ENCODE peak calls at places on chromosomes 6 and 20, in five cellular contexts. One of them, this sample, is unnamed.

GRCh38 chr6:113642714-113643442 is 214.3 kb upstream of the MARCKS start:
- DNase-seq in foreskin keratinocyte: peak
- DNase-seq in neural crest cell: no peak
- DNase-seq in adrenal gland: no peak
- DNase-seq in coronary artery: no peak
- DNase-seq in this sample: no peak

GRCh38 chr20:45867811-45868176 is 10.4 kb downstream of the ZSWIM3 start:
- DNase-seq in foreskin keratinocyte: peak
- DNase-seq in neural crest cell: no peak
- DNase-seq in adrenal gland: no peak
- DNase-seq in coronary artery: no peak
- DNase-seq in this sample: no peak

GRCh38 chr6:74745670-74746069 is 460.2 kb downstream of the COL12A1 start:
- DNase-seq in foreskin keratinocyte: no peak
- DNase-seq in neural crest cell: no peak
- DNase-seq in adrenal gland: no peak
- DNase-seq in coronary artery: no peak
- DNase-seq in this sample: no peak

GRCh38 chr6:137811121-137811911 is 55.7 kb upstream of the TNFAIP3 start:
- DNase-seq in foreskin keratinocyte: peak
- DNase-seq in neural crest cell: no peak
- DNase-seq in adrenal gland: peak
- DNase-seq in coronary artery: no peak
- DNase-seq in this sample: peak

GRCh38 chr20:1894951-1895673 is at the start of gene SIRPA:
- DNase-seq in foreskin keratinocyte: peak
- DNase-seq in neural crest cell: peak
- DNase-seq in adrenal gland: peak
- DNase-seq in coronary artery: peak
- DNase-seq in this sample: no peak

GRCh38 chr20:61525781-61526431 is 273.8 kb downstream of the CDH4 start:
- DNase-seq in foreskin keratinocyte: no peak
- DNase-seq in neural crest cell: no peak
- DNase-seq in adrenal gland: no peak
- DNase-seq in coronary artery: no peak
- DNase-seq in this sample: no peak

GRCh38 chr6:40295251-40295949 is 291.8 kb downstream of the LRFN2 start:
- DNase-seq in foreskin keratinocyte: no peak
- DNase-seq in neural crest cell: no peak
- DNase-seq in adrenal gland: no peak
- DNase-seq in coronary artery: no peak
- DNase-seq in this sample: no peak

GRCh38 chr20:4383966-4384365 is 337.7 kb upstream of the PRND start:
- DNase-seq in foreskin keratinocyte: peak
- DNase-seq in neural crest cell: no peak
- DNase-seq in adrenal gland: no peak
- DNase-seq in coronary artery: no peak
- DNase-seq in this sample: no peak

GRCh38 chr6:33183071-33183683 is 9.1 kb downstream of the COL11A2 start:
- DNase-seq in foreskin keratinocyte: no peak
- DNase-seq in neural crest cell: no peak
- DNase-seq in adrenal gland: no peak
- DNase-seq in coronary artery: no peak
- DNase-seq in this sample: no peak

GRCh38 chr6:21751608-21752007 is 158.1 kb downstream of the SOX4 start:
- DNase-seq in foreskin keratinocyte: no peak
- DNase-seq in neural crest cell: no peak
- DNase-seq in adrenal gland: no peak
- DNase-seq in coronary artery: no peak
- DNase-seq in this sample: no peak

GRCh38 chr6:119894801-119895200 is 545.2 kb upstream of the MAN1A1 start:
- DNase-seq in foreskin keratinocyte: no peak
- DNase-seq in neural crest cell: no peak
- DNase-seq in adrenal gland: no peak
- DNase-seq in coronary artery: no peak
- DNase-seq in this sample: no peak

GRCh38 chr20:38242848-38243449 is 17.6 kb downstream of the KIAA1755 start:
- DNase-seq in foreskin keratinocyte: no peak
- DNase-seq in neural crest cell: peak
- DNase-seq in adrenal gland: no peak
- DNase-seq in coronary artery: no peak
- DNase-seq in this sample: no peak

GRCh38 chr20:1712634-1713625 is 55.4 kb upstream of the SIRPG start:
- DNase-seq in foreskin keratinocyte: peak
- DNase-seq in neural crest cell: no peak
- DNase-seq in adrenal gland: no peak
- DNase-seq in coronary artery: no peak
- DNase-seq in this sample: no peak

GRCh38 chr6:169963581-169964297 is 212.3 kb downstream of the ERMARD start:
- DNase-seq in foreskin keratinocyte: no peak
- DNase-seq in neural crest cell: no peak
- DNase-seq in adrenal gland: no peak
- DNase-seq in coronary artery: peak
- DNase-seq in this sample: peak

GRCh38 chr6:106287215-106287614 is 38.3 kb downstream of the ATG5 start:
- DNase-seq in foreskin keratinocyte: peak
- DNase-seq in neural crest cell: no peak
- DNase-seq in adrenal gland: no peak
- DNase-seq in coronary artery: no peak
- DNase-seq in this sample: no peak

GRCh38 chr6:18070486-18070885 is 52.0 kb downstream of the NHLRC1 start:
- DNase-seq in foreskin keratinocyte: no peak
- DNase-seq in neural crest cell: no peak
- DNase-seq in adrenal gland: no peak
- DNase-seq in coronary artery: no peak
- DNase-seq in this sample: no peak

GRCh38 chr6:14673201-14673600 is 555.6 kb downstream of the CD83 start:
- DNase-seq in foreskin keratinocyte: peak
- DNase-seq in neural crest cell: no peak
- DNase-seq in adrenal gland: no peak
- DNase-seq in coronary artery: no peak
- DNase-seq in this sample: no peak

GRCh38 chr6:163750436-163751031 is 336.0 kb downstream of the QKI start:
- DNase-seq in foreskin keratinocyte: peak
- DNase-seq in neural crest cell: no peak
- DNase-seq in adrenal gland: no peak
- DNase-seq in coronary artery: no peak
- DNase-seq in this sample: no peak

GRCh38 chr6:40727272-40727671 is 140.1 kb upstream of the LRFN2 start:
- DNase-seq in foreskin keratinocyte: no peak
- DNase-seq in neural crest cell: no peak
- DNase-seq in adrenal gland: no peak
- DNase-seq in coronary artery: no peak
- DNase-seq in this sample: no peak

GRCh38 chr20:33339515-33340058 is 56.6 kb downstream of the BPIFB1 start:
- DNase-seq in foreskin keratinocyte: no peak
- DNase-seq in neural crest cell: peak
- DNase-seq in adrenal gland: no peak
- DNase-seq in coronary artery: no peak
- DNase-seq in this sample: no peak

GRCh38 chr6:15254074-15254975 is 8.5 kb downstream of the JARID2 start:
- DNase-seq in foreskin keratinocyte: peak
- DNase-seq in neural crest cell: no peak
- DNase-seq in adrenal gland: no peak
- DNase-seq in coronary artery: no peak
- DNase-seq in this sample: no peak

GRCh38 chr6:156183678-156184077 is 593.5 kb upstream of the ARID1B start:
- DNase-seq in foreskin keratinocyte: peak
- DNase-seq in neural crest cell: no peak
- DNase-seq in adrenal gland: no peak
- DNase-seq in coronary artery: no peak
- DNase-seq in this sample: no peak

GRCh38 chr6:170040906-170041305 is 250.0 kb downstream of the DLL1 start:
- DNase-seq in foreskin keratinocyte: no peak
- DNase-seq in neural crest cell: no peak
- DNase-seq in adrenal gland: no peak
- DNase-seq in coronary artery: no peak
- DNase-seq in this sample: no peak

GRCh38 chr6:36752187-36752885 is 54.7 kb downstream of the RAB44 start:
- DNase-seq in foreskin keratinocyte: no peak
- DNase-seq in neural crest cell: no peak
- DNase-seq in adrenal gland: no peak
- DNase-seq in coronary artery: no peak
- DNase-seq in this sample: no peak

DNA sequence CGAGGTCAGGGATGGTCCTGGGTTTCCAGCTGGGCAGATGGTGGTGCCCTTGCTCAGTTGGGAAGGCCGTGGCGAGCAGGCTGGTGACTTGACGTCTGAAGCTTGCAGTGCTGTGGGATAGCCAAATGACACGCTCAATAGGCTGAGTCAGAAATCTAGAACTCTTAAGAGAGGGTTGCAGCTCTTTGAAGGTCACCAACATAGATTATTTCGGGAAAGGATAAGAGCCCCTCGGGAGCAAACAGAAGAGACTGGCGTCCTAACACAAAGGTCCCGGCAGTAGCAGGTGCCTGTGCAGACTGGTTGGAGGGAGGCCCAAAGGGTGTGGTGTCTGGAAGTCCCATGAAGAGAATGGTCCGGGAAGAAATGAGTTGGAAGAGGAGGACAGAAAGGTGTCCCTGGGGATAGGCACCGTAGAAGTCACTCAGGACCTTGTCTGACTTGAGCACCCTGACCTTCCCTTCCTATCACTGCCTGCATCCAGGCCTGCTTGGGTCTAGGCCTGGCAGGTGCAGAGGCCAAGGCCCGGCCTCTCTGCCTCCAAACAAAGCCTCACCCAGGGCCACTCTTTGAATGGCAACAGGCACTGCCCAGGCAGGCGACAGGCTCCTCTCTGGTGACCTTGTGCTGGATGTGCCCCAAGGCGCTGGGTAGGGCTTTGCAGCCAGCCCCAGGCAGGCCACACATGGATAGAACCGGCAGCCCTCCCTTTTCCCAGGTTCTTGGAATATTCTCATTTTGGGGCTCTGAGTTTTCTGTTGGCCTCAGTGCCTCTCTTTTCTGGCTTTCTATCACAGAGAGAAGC is 18.6 kb downstream of the PKIG start:
- DNase-seq in foreskin keratinocyte: no peak
- DNase-seq in neural crest cell: no peak
- DNase-seq in adrenal gland: peak
- DNase-seq in coronary artery: no peak
- DNase-seq in this sample: no peak
- TF ChIP-seq CTCF in foreskin keratinocyte: no peak
- TF ChIP-seq CTCF in neural crest cell: no peak
- TF ChIP-seq CTCF in adrenal gland: no peak
- TF ChIP-seq CTCF in coronary artery: no peak
- TF ChIP-seq CTCF in this sample: no peak

DNA sequence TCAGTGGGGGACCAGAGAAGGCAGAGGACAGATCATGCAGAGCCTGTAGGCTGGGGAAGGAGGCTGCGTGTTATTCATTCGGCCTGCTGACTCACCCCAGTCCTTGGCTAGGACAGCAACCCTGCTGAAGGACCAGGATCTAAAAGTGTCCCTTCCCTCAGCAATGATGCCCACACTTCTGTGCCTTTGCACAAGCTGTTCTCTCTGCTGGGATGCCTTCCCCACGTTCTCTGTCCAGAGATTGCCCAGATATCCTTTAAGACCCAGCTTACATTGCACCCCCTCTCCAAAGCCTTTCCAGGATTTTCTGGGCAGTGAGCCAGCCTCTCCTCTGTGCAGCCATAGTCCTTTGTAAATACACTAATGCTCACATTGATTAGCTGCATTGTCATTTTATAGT is 99.3 kb upstream of the CHD6 start:
- DNase-seq in foreskin keratinocyte: no peak
- DNase-seq in neural crest cell: no peak
- DNase-seq in adrenal gland: no peak
- DNase-seq in coronary artery: no peak
- DNase-seq in this sample: no peak
- TF ChIP-seq CTCF in foreskin keratinocyte: no peak
- TF ChIP-seq CTCF in neural crest cell: no peak
- TF ChIP-seq CTCF in adrenal gland: no peak
- TF ChIP-seq CTCF in coronary artery: no peak
- TF ChIP-seq CTCF in this sample: no peak

GRCh38 chr6:72642435-72642834 is 20.6 kb downstream of the KCNQ5 start:
- DNase-seq in foreskin keratinocyte: no peak
- DNase-seq in neural crest cell: no peak
- DNase-seq in adrenal gland: no peak
- DNase-seq in coronary artery: no peak
- DNase-seq in this sample: no peak

GRCh38 chr6:72636786-72637185 is 14.9 kb downstream of the KCNQ5 start:
- DNase-seq in foreskin keratinocyte: no peak
- DNase-seq in neural crest cell: no peak
- DNase-seq in adrenal gland: no peak
- DNase-seq in coronary artery: no peak
- DNase-seq in this sample: no peak

GRCh38 chr6:72643214-72643613 is 21.4 kb downstream of the KCNQ5 start:
- DNase-seq in foreskin keratinocyte: no peak
- DNase-seq in neural crest cell: no peak
- DNase-seq in adrenal gland: no peak
- DNase-seq in coronary artery: no peak
- DNase-seq in this sample: no peak

GRCh38 chr6:72640622-72640930 is 18.7 kb downstream of the KCNQ5 start:
- DNase-seq in foreskin keratinocyte: no peak
- DNase-seq in neural crest cell: no peak
- DNase-seq in adrenal gland: no peak
- DNase-seq in coronary artery: no peak
- DNase-seq in this sample: no peak

GRCh38 chr6:72639920-72640621 is 18.2 kb downstream of the KCNQ5 start:
- DNase-seq in foreskin keratinocyte: no peak
- DNase-seq in neural crest cell: no peak
- DNase-seq in adrenal gland: no peak
- DNase-seq in coronary artery: no peak
- DNase-seq in this sample: no peak
- TF ChIP-seq CTCF in foreskin keratinocyte: peak
- TF ChIP-seq CTCF in neural crest cell: no peak
- TF ChIP-seq CTCF in adrenal gland: no peak
- TF ChIP-seq CTCF in coronary artery: no peak
- TF ChIP-seq CTCF in this sample: no peak

DNA sequence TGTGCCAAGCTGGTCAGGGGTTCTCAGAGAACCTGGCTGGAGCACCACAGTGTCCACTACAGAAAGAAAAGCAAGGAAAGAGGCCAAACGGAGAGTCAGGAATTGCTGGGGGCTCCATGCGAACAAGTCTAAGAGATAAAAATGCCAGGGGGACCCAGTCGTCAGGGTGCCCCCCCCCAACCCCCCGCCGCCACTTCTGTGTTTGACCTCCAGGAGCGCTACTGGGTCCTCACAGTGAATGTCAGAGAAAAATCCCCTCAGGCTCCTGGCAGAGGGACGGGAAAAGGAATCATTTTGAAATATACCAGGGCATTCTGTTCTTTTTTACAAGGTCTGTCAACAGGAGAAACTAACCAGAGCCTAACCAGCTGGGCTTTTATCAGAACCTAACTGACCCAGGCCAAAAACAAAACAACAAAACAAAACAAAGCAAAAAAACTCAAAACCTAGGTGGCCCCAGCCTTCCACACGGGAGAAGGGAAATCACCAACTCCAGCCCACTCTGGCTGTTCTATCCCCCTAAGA is 17.9 kb upstream of the NELFCD start:
- DNase-seq in foreskin keratinocyte: no peak
- DNase-seq in neural crest cell: no peak
- DNase-seq in adrenal gland: no peak
- DNase-seq in coronary artery: no peak
- DNase-seq in this sample: no peak
- TF ChIP-seq CTCF in foreskin keratinocyte: no peak
- TF ChIP-seq CTCF in neural crest cell: peak
- TF ChIP-seq CTCF in adrenal gland: no peak
- TF ChIP-seq CTCF in coronary artery: no peak
- TF ChIP-seq CTCF in this sample: no peak

This sample was measured in activated B cell treated with CpG ODN at 0.5 μM for 24 hours.